ENCODE peak calls at places on chromosomes 13 and 19, in four cellular contexts. S is tibial artery, J is heart right ventricle, T is mammary epithelial cell. E is an unnamed sample.
A peak's percentile ranks its signal among the peaks of the same experiment; 100 is the strongest.

GRCh38 chr13:20672772-20673171 is 30.7 kb upstream of the IL17D start:
- DNase-seq in S (no peak), J (no peak), T (no peak), E (no peak)

GRCh38 chr19:42158926-42159325 is 26.7 kb upstream of the POU2F2 start:
- DNase-seq in S (no peak), J (no peak), T (no peak), E (no peak)

GRCh38 chr19:6034512-6034911 is 56.6 kb upstream of the RANBP3 start:
- DNase-seq in S (no peak), J (no peak), T (no peak), E (no peak)

GRCh38 chr13:43831088-43831487 is 44.3 kb upstream of the ENOX1 start:
- DNase-seq in S (no peak), J (no peak), T (peak; percentile 16), E (no peak)

GRCh38 chr13:99980201-99981114 is 1.1 kb upstream of the ZIC2 start:
- DNase-seq in S (peak; percentile 41), J (no peak), T (peak; percentile 76), E (no peak)

GRCh38 chr19:6728346-6728745 is 7.9 kb upstream of the C3 start:
- DNase-seq in S (peak; percentile 47), J (no peak), T (no peak), E (peak; percentile 76)

GRCh38 chr19:48603001-48603400 is 3.5 kb upstream of the SPACA4 start:
- DNase-seq in S (no peak), J (no peak), T (no peak), E (no peak)

GRCh38 chr19:43789029-43789428 is 8.3 kb upstream of the KCNN4 start:
- DNase-seq in S (no peak), J (no peak), T (no peak), E (no peak)

GRCh38 chr19:1953441-1954094 is 12.6 kb downstream of the CSNK1G2 start:
- DNase-seq in S (no peak), J (no peak), T (no peak), E (no peak)

GRCh38 chr13:99237981-99238662 is 20.1 kb downstream of the GPR18 start:
- DNase-seq in S (no peak), J (no peak), T (no peak), E (no peak)

GRCh38 chr13:20402881-20403280 is 122.8 kb downstream of the CRYL1 start:
- DNase-seq in S (no peak), J (no peak), T (no peak), E (no peak)

GRCh38 chr13:62205273-62205672 is 789.6 kb upstream of the PCDH20 start:
- DNase-seq in S (no peak), J (no peak), T (no peak), E (no peak)

GRCh38 chr13:60623131-60623530 is 226.1 kb downstream of the TDRD3 start:
- DNase-seq in S (no peak), J (no peak), T (peak; percentile 16), E (no peak)

GRCh38 chr19:991932-992669 is 8.0 kb downstream of the WDR18 start:
- DNase-seq in S (no peak), J (no peak), T (no peak), E (no peak)

GRCh38 chr19:8069116-8069973 is 16.8 kb downstream of the CCL25 start:
- DNase-seq in S (no peak), J (no peak), T (no peak), E (no peak)

GRCh38 chr13:61084983-61085382 is 330.7 kb downstream of the PCDH20 start:
- DNase-seq in S (no peak), J (no peak), T (no peak), E (no peak)

GRCh38 chr19:11196406-11197287 is 698 bp downstream of the KANK2 start:
- DNase-seq in S (no peak), J (peak; percentile 37), T (no peak), E (no peak)

GRCh38 chr13:106533940-106534843 is 1.3 kb downstream of the EFNB2 start:
- DNase-seq in S (peak; percentile 40), J (peak; percentile 21), T (peak; percentile 57), E (no peak)

GRCh38 chr19:48874309-48875135 is 2.3 kb downstream of the PPP1R15A start:
- DNase-seq in S (no peak), J (no peak), T (peak; percentile 72), E (peak; percentile 84)

GRCh38 chr19:14519860-14520407 is 1.7 kb upstream of the DNAJB1 start:
- DNase-seq in S (no peak), J (no peak), T (peak; percentile 98), E (peak; percentile 57)

GRCh38 chr13:98981596-98982195 is 3.8 kb upstream of the DOCK9 start:
- DNase-seq in S (no peak), J (no peak), T (no peak), E (no peak)

GRCh38 chr19:38736036-38736412 is 8.2 kb downstream of the CAPN12 start:
- DNase-seq in S (no peak), J (peak; percentile 29), T (no peak), E (no peak)

DNA sequence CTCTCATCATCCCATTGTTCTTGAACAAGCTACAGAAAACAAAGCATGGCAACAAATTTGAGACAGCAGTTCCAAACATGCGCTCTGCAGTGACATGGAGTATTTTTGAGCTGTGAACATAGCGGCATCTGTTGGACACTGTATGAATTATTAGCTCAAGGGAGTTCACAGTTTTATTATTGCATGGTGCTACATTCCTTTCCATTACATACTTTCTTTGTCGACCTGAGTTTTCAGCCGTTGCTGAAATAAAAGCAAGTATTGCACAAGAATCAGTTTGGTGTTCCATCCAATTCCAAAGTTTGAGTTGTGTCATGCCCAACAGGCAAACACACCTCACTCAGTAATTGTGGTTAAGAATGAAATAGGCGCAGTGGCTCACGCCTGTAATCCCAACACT is 30.1 kb upstream of the METTL21C start:
- DNase-seq in S (no peak), J (no peak), T (peak; percentile 93), E (no peak)
- TF ChIP-seq CTCF in S (peak; percentile 35), J (peak; percentile 24), T (peak; percentile 71), E (no peak)

DNA sequence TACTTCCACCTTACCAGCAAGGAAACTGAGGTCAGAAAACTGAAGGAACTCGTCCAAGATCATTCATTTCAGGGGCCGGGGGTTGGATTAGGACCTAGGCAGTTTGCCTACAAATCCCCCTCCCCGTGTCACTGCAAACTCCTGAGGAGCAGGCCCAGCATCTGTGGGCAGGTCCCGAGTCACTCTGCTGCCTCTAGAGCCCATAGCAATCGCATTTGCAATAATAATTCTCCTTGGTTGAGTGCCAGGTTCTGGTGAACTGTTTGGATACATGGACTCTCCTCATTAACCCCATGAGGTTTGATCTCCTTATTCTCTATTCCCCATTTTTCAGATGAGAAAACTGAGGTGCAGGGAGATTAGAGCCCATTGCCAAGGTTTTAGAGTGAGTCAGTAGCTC is 903 bp downstream of the PIN1 start:
- DNase-seq in S (no peak), J (no peak), T (no peak), E (no peak)
- TF ChIP-seq CTCF in S (no peak), J (no peak), T (peak; percentile 9), E (no peak)

GRCh38 chr13:74573654-74574053 is 439.4 kb upstream of the KLF12 start:
- DNase-seq in S (no peak), J (no peak), T (no peak), E (no peak)
- TF ChIP-seq CTCF in S (no peak), J (peak; percentile 21), T (peak; percentile 12), E (no peak)

GRCh38 chr13:28754698-28755545 is 36.2 kb upstream of the SLC46A3 start:
- DNase-seq in S (no peak), J (peak; percentile 71), T (no peak), E (no peak)
- TF ChIP-seq CTCF in S (no peak), J (peak; percentile 46), T (no peak), E (no peak)

DNA sequence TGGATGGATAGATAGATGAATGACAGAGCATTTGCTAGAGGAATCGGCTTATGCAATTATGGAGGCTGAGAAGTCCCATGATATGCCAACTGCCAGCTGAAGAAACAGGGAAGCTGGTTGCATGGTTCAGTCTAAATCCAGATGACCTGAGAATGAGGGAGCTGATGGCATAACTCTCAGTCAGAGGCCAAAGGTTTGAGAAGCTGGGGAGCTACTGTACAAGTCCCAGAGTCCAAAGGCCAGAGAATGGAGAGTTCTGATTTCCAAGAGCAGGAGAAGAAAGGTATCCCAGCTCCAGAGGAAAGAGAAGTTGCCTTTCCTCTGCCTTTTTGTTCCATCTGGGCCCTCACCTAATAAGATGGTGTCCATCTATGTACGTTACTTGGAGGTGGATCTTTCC is 108.3 kb downstream of the CDK8 start:
- DNase-seq in S (no peak), J (no peak), T (no peak), E (no peak)
- TF ChIP-seq CTCF in S (no peak), J (no peak), T (no peak), E (no peak)

GRCh38 chr19:54137913-54138776 is 583 bp downstream of the CNOT3 start:
- DNase-seq in S (no peak), J (no peak), T (no peak), E (no peak)
- TF ChIP-seq CTCF in S (no peak), J (no peak), T (peak; percentile 35), E (no peak)

GRCh38 chr13:87669379-87669978 is 1.7 kb upstream of the SLITRK5 start:
- DNase-seq in S (no peak), J (no peak), T (no peak), E (no peak)
- TF ChIP-seq CTCF in S (no peak), J (peak; percentile 26), T (peak; percentile 77), E (peak; percentile 11)

E was measured in CD14-positive monocyte.